ENCODE peak calls at places on chromosomes 2 and 18, in eight cellular contexts. One of them, this sample, is unnamed.

GRCh38 chr2:122191331-122191730 is 435.9 kb downstream of the TSN start:
- DNase-seq in uterus: no peak
- DNase-seq in stomach: no peak
- DNase-seq in spleen: no peak
- DNase-seq in upper lobe of left lung: no peak
- DNase-seq in ovary: no peak
- DNase-seq in body of pancreas: peak; percentile 16
- DNase-seq in right lobe of liver: peak; percentile 29
- DNase-seq in this sample: no peak

GRCh38 chr18:69636529-69637301 is 236.0 kb downstream of the DOK6 start:
- DNase-seq in stomach: no peak
- DNase-seq in body of pancreas: no peak
- DNase-seq in ovary: no peak
- DNase-seq in uterus: no peak
- DNase-seq in upper lobe of left lung: no peak
- DNase-seq in spleen: no peak
- DNase-seq in right lobe of liver: no peak
- DNase-seq in this sample: no peak

GRCh38 chr2:229456091-229456490 is 185.0 kb upstream of the PID1 start:
- DNase-seq in stomach: no peak
- DNase-seq in upper lobe of left lung: no peak
- DNase-seq in body of pancreas: no peak
- DNase-seq in ovary: no peak
- DNase-seq in right lobe of liver: no peak
- DNase-seq in spleen: no peak
- DNase-seq in uterus: no peak
- DNase-seq in this sample: no peak

GRCh38 chr18:28716321-28716720 is 539.4 kb upstream of the CDH2 start:
- DNase-seq in stomach: no peak
- DNase-seq in ovary: no peak
- DNase-seq in right lobe of liver: no peak
- DNase-seq in upper lobe of left lung: no peak
- DNase-seq in spleen: no peak
- DNase-seq in uterus: no peak
- DNase-seq in body of pancreas: no peak
- DNase-seq in this sample: no peak

GRCh38 chr2:26598336-26599006 is 42.7 kb downstream of the CIB4 start:
- DNase-seq in upper lobe of left lung: peak; percentile 3
- DNase-seq in right lobe of liver: no peak
- DNase-seq in ovary: no peak
- DNase-seq in spleen: peak; percentile 56
- DNase-seq in uterus: no peak
- DNase-seq in stomach: peak; percentile 17
- DNase-seq in body of pancreas: no peak
- DNase-seq in this sample: peak; percentile 29

GRCh38 chr2:25273985-25274550 is 67.7 kb downstream of the DNMT3A start:
- DNase-seq in body of pancreas: no peak
- DNase-seq in upper lobe of left lung: no peak
- DNase-seq in spleen: no peak
- DNase-seq in uterus: no peak
- DNase-seq in ovary: no peak
- DNase-seq in right lobe of liver: no peak
- DNase-seq in stomach: no peak
- DNase-seq in this sample: no peak

GRCh38 chr2:196168181-196168580 is 3.2 kb downstream of the STK17B start:
- DNase-seq in ovary: no peak
- DNase-seq in spleen: no peak
- DNase-seq in right lobe of liver: no peak
- DNase-seq in stomach: no peak
- DNase-seq in uterus: no peak
- DNase-seq in upper lobe of left lung: peak; percentile 33
- DNase-seq in body of pancreas: no peak
- DNase-seq in this sample: no peak

GRCh38 chr18:2846241-2846637 is 567 bp upstream of the EMILIN2 start:
- DNase-seq in right lobe of liver: no peak
- DNase-seq in ovary: no peak
- DNase-seq in stomach: no peak
- DNase-seq in spleen: peak; percentile 87
- DNase-seq in upper lobe of left lung: peak; percentile 21
- DNase-seq in body of pancreas: no peak
- DNase-seq in uterus: no peak
- DNase-seq in this sample: peak; percentile 67

GRCh38 chr2:159185401-159186130 is 100.9 kb downstream of the WDSUB1 start:
- DNase-seq in body of pancreas: no peak
- DNase-seq in ovary: no peak
- DNase-seq in right lobe of liver: no peak
- DNase-seq in spleen: no peak
- DNase-seq in upper lobe of left lung: no peak
- DNase-seq in stomach: no peak
- DNase-seq in uterus: no peak
- DNase-seq in this sample: no peak

GRCh38 chr2:170525566-170525900 is 189.6 kb upstream of the SP5 start:
- DNase-seq in stomach: peak; percentile 45
- DNase-seq in spleen: no peak
- DNase-seq in upper lobe of left lung: peak; percentile 71
- DNase-seq in uterus: peak; percentile 92
- DNase-seq in ovary: peak; percentile 87
- DNase-seq in right lobe of liver: peak; percentile 27
- DNase-seq in body of pancreas: peak; percentile 73
- DNase-seq in this sample: peak; percentile 96

GRCh38 chr2:15560988-15561573 is at the start of gene NBAS:
- DNase-seq in spleen: peak; percentile 93
- DNase-seq in uterus: peak; percentile 83
- DNase-seq in right lobe of liver: peak; percentile 78
- DNase-seq in upper lobe of left lung: peak; percentile 87
- DNase-seq in body of pancreas: peak; percentile 84
- DNase-seq in stomach: peak; percentile 86
- DNase-seq in ovary: peak; percentile 89
- DNase-seq in this sample: peak; percentile 92

GRCh38 chr2:168468354-168468753 is 12.3 kb downstream of the CERS6 start:
- DNase-seq in stomach: no peak
- DNase-seq in body of pancreas: no peak
- DNase-seq in ovary: no peak
- DNase-seq in uterus: no peak
- DNase-seq in upper lobe of left lung: no peak
- DNase-seq in spleen: no peak
- DNase-seq in right lobe of liver: no peak
- DNase-seq in this sample: no peak

GRCh38 chr2:27117995-27118524 is 868 bp downstream of the CGREF1 start:
- DNase-seq in stomach: no peak
- DNase-seq in uterus: no peak
- DNase-seq in spleen: no peak
- DNase-seq in ovary: no peak
- DNase-seq in right lobe of liver: no peak
- DNase-seq in body of pancreas: no peak
- DNase-seq in upper lobe of left lung: no peak
- DNase-seq in this sample: no peak

GRCh38 chr18:59718108-59719057 is 21.2 kb upstream of the CCBE1 start:
- DNase-seq in right lobe of liver: no peak
- DNase-seq in ovary: no peak
- DNase-seq in spleen: no peak
- DNase-seq in uterus: no peak
- DNase-seq in stomach: no peak
- DNase-seq in upper lobe of left lung: no peak
- DNase-seq in body of pancreas: no peak
- DNase-seq in this sample: no peak

GRCh38 chr2:223264541-223265171 is 212.7 kb downstream of the KCNE4 start:
- DNase-seq in stomach: no peak
- DNase-seq in right lobe of liver: no peak
- DNase-seq in ovary: no peak
- DNase-seq in body of pancreas: no peak
- DNase-seq in upper lobe of left lung: no peak
- DNase-seq in spleen: no peak
- DNase-seq in uterus: no peak
- DNase-seq in this sample: no peak

GRCh38 chr2:173043897-173044472 is 31.7 kb upstream of the MAP3K20 start:
- DNase-seq in ovary: no peak
- DNase-seq in body of pancreas: no peak
- DNase-seq in right lobe of liver: no peak
- DNase-seq in spleen: no peak
- DNase-seq in upper lobe of left lung: no peak
- DNase-seq in stomach: no peak
- DNase-seq in uterus: no peak
- DNase-seq in this sample: no peak

GRCh38 chr2:148528356-148529064 is 116.0 kb upstream of the EPC2 start:
- DNase-seq in ovary: no peak
- DNase-seq in uterus: no peak
- DNase-seq in spleen: no peak
- DNase-seq in right lobe of liver: no peak
- DNase-seq in stomach: no peak
- DNase-seq in upper lobe of left lung: no peak
- DNase-seq in body of pancreas: no peak
- DNase-seq in this sample: no peak

GRCh38 chr2:201073071-201073470 is 1.3 kb downstream of the NDUFB3 start:
- DNase-seq in stomach: no peak
- DNase-seq in spleen: no peak
- DNase-seq in ovary: no peak
- DNase-seq in upper lobe of left lung: no peak
- DNase-seq in uterus: no peak
- DNase-seq in body of pancreas: no peak
- DNase-seq in right lobe of liver: no peak
- DNase-seq in this sample: no peak

GRCh38 chr18:36412778-36413177 is 115.3 kb downstream of the FHOD3 start:
- DNase-seq in spleen: no peak
- DNase-seq in right lobe of liver: no peak
- DNase-seq in uterus: no peak
- DNase-seq in upper lobe of left lung: no peak
- DNase-seq in ovary: no peak
- DNase-seq in stomach: no peak
- DNase-seq in body of pancreas: peak; percentile 19
- DNase-seq in this sample: no peak

GRCh38 chr2:69603146-69603743 is 40.3 kb downstream of the AAK1 start:
- DNase-seq in right lobe of liver: no peak
- DNase-seq in upper lobe of left lung: no peak
- DNase-seq in body of pancreas: no peak
- DNase-seq in uterus: no peak
- DNase-seq in ovary: no peak
- DNase-seq in spleen: no peak
- DNase-seq in stomach: no peak
- DNase-seq in this sample: no peak

GRCh38 chr2:136727973-136728699 is 37.2 kb upstream of the THSD7B start:
- DNase-seq in uterus: no peak
- DNase-seq in ovary: no peak
- DNase-seq in right lobe of liver: no peak
- DNase-seq in upper lobe of left lung: no peak
- DNase-seq in stomach: no peak
- DNase-seq in spleen: no peak
- DNase-seq in body of pancreas: no peak
- DNase-seq in this sample: no peak

GRCh38 chr2:170254293-170254732 is 76.4 kb downstream of the MYO3B start:
- DNase-seq in ovary: no peak
- DNase-seq in stomach: no peak
- DNase-seq in body of pancreas: no peak
- DNase-seq in upper lobe of left lung: no peak
- DNase-seq in right lobe of liver: no peak
- DNase-seq in spleen: no peak
- DNase-seq in uterus: no peak
- DNase-seq in this sample: no peak

GRCh38 chr18:42707080-42707479 is 408.4 kb downstream of the RIT2 start:
- DNase-seq in spleen: no peak
- DNase-seq in stomach: no peak
- DNase-seq in upper lobe of left lung: no peak
- DNase-seq in uterus: no peak
- DNase-seq in body of pancreas: no peak
- DNase-seq in ovary: no peak
- DNase-seq in right lobe of liver: no peak
- DNase-seq in this sample: no peak

GRCh38 chr2:233566141-233566956 is at the start of gene USP40:
- DNase-seq in ovary: peak; percentile 92
- DNase-seq in stomach: peak; percentile 89
- DNase-seq in body of pancreas: peak; percentile 91
- DNase-seq in right lobe of liver: peak; percentile 87
- DNase-seq in spleen: peak; percentile 91
- DNase-seq in upper lobe of left lung: peak; percentile 93
- DNase-seq in uterus: peak; percentile 87
- DNase-seq in this sample: peak; percentile 94
- TF ChIP-seq POLR2A in ovary: peak; percentile 76
- TF ChIP-seq POLR2A in stomach: peak; percentile 69
- TF ChIP-seq POLR2A in body of pancreas: peak; percentile 97
- TF ChIP-seq POLR2A in right lobe of liver: peak; percentile 93
- TF ChIP-seq POLR2A in spleen: peak; percentile 67
- TF ChIP-seq POLR2A in upper lobe of left lung: peak; percentile 90
- TF ChIP-seq POLR2A in uterus: peak; percentile 40
- TF ChIP-seq POLR2A in this sample: peak; percentile 85

GRCh38 chr2:199955339-199956061 is at the start of the genes MAIP1 and TYW5:
- DNase-seq in spleen: peak; percentile 94
- DNase-seq in ovary: peak; percentile 87
- DNase-seq in uterus: peak; percentile 67
- DNase-seq in right lobe of liver: peak; percentile 86
- DNase-seq in upper lobe of left lung: peak; percentile 86
- DNase-seq in body of pancreas: peak; percentile 84
- DNase-seq in stomach: peak; percentile 84
- DNase-seq in this sample: peak; percentile 87
- TF ChIP-seq CTCF in spleen: peak; percentile 28
- TF ChIP-seq CTCF in ovary: no peak
- TF ChIP-seq CTCF in uterus: peak; percentile 3
- TF ChIP-seq CTCF in right lobe of liver: no peak
- TF ChIP-seq CTCF in upper lobe of left lung: no peak
- TF ChIP-seq CTCF in body of pancreas: no peak
- TF ChIP-seq CTCF in stomach: no peak
- TF ChIP-seq CTCF in this sample: peak; percentile 3

GRCh38 chr18:8207996-8208395 is 401.2 kb upstream of the RAB12 start:
- DNase-seq in uterus: no peak
- DNase-seq in right lobe of liver: no peak
- DNase-seq in body of pancreas: no peak
- DNase-seq in upper lobe of left lung: no peak
- DNase-seq in ovary: no peak
- DNase-seq in stomach: no peak
- DNase-seq in spleen: no peak
- DNase-seq in this sample: no peak
- TF ChIP-seq POLR2A in uterus: no peak
- TF ChIP-seq POLR2A in right lobe of liver: no peak
- TF ChIP-seq POLR2A in body of pancreas: no peak
- TF ChIP-seq POLR2A in upper lobe of left lung: no peak
- TF ChIP-seq POLR2A in ovary: no peak
- TF ChIP-seq POLR2A in stomach: no peak
- TF ChIP-seq POLR2A in spleen: no peak
- TF ChIP-seq POLR2A in this sample: no peak

DNA sequence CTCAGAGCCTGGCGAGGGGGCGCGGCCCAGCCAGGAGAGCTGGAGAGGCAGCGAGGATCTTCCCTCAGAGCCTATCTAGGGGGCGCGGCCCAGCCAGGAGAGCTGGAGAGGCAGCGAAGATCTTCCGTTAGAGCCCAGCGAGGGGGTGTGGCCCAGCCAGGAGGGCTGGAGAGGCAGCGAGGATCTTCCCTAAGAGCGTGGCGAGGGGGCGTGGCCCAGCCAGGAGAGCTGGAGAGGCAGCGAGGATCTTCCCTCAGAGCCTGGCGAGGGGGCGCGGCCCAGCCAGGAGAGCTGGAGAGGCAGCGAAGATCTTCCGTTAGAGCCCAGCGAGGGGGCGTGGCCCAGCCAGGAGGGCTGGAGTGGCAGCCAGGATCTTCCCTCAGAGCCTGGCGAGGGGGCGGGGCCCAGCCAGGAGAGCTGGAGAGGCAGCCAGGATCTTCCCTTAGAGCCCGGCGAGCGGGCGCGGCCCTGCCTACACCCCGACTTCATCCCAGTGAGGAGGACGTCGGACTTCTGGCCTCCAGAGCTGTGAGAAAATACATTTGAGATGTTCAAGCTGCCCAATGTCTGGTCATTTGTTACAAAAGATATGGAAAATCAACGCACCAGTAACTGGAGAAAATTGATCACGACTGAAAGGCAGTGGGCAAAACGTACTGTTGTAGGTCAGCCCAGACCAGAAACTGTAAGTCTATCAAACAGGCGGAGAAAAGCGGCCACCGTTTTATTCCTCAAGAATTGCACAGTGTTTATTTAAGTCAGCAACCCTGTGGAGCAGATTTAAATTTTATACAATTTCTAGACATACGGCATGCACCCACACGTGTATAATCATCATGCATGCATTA is 63.5 kb upstream of the TMEM18 start:
- DNase-seq in stomach: peak; percentile 75
- DNase-seq in uterus: peak; percentile 94
- DNase-seq in right lobe of liver: peak; percentile 96
- DNase-seq in ovary: peak; percentile 93
- DNase-seq in spleen: peak; percentile 80
- DNase-seq in body of pancreas: peak; percentile 72
- DNase-seq in upper lobe of left lung: peak; percentile 81
- DNase-seq in this sample: peak; percentile 93
- TF ChIP-seq CTCF in stomach: no peak
- TF ChIP-seq CTCF in uterus: no peak
- TF ChIP-seq CTCF in right lobe of liver: no peak
- TF ChIP-seq CTCF in ovary: no peak
- TF ChIP-seq CTCF in spleen: no peak
- TF ChIP-seq CTCF in body of pancreas: no peak
- TF ChIP-seq CTCF in upper lobe of left lung: no peak
- TF ChIP-seq CTCF in this sample: no peak